ENCODE peak calls at places on chromosomes 1 and 21, in four cellular contexts. One of them, this sample, is unnamed.

GRCh38 chr1:205811660-205812059 is 1.3 kb downstream of the SLC41A1 start:
- DNase-seq in dorsolateral prefrontal cortex: peak
- DNase-seq in IMR-90: no peak
- DNase-seq in breast epithelium: no peak
- DNase-seq in this sample: no peak

GRCh38 chr1:204450461-204451257 is 39.0 kb upstream of the PPP1R15B start:
- DNase-seq in dorsolateral prefrontal cortex: no peak
- DNase-seq in IMR-90: no peak
- DNase-seq in breast epithelium: no peak
- DNase-seq in this sample: no peak

GRCh38 chr1:239912471-239912870 is 179.2 kb upstream of the FMN2 start:
- DNase-seq in dorsolateral prefrontal cortex: peak
- DNase-seq in IMR-90: peak
- DNase-seq in breast epithelium: no peak
- DNase-seq in this sample: no peak

GRCh38 chr1:68210027-68210426 is 22.3 kb downstream of the WLS start:
- DNase-seq in dorsolateral prefrontal cortex: no peak
- DNase-seq in IMR-90: no peak
- DNase-seq in breast epithelium: no peak
- DNase-seq in this sample: no peak

GRCh38 chr1:5140136-5140535 is 485.7 kb downstream of the AJAP1 start:
- DNase-seq in dorsolateral prefrontal cortex: no peak
- DNase-seq in IMR-90: no peak
- DNase-seq in breast epithelium: no peak
- DNase-seq in this sample: no peak

GRCh38 chr1:11746092-11746491 is 10.2 kb downstream of the AGTRAP start:
- DNase-seq in dorsolateral prefrontal cortex: no peak
- DNase-seq in IMR-90: peak
- DNase-seq in breast epithelium: no peak
- DNase-seq in this sample: no peak

GRCh38 chr1:91847851-91848250 is 38.1 kb downstream of the TGFBR3 start:
- DNase-seq in dorsolateral prefrontal cortex: no peak
- DNase-seq in IMR-90: no peak
- DNase-seq in breast epithelium: no peak
- DNase-seq in this sample: no peak

GRCh38 chr1:25556791-25557476 is 13.5 kb downstream of the LDLRAP1 start:
- DNase-seq in dorsolateral prefrontal cortex: no peak
- DNase-seq in IMR-90: peak
- DNase-seq in breast epithelium: no peak
- DNase-seq in this sample: no peak

GRCh38 chr1:243742814-243743213 is 107.2 kb downstream of the AKT3 start:
- DNase-seq in dorsolateral prefrontal cortex: no peak
- DNase-seq in IMR-90: peak
- DNase-seq in breast epithelium: no peak
- DNase-seq in this sample: no peak

GRCh38 chr1:39890880-39891279 is 7.6 kb upstream of the TRIT1 start:
- DNase-seq in dorsolateral prefrontal cortex: no peak
- DNase-seq in IMR-90: no peak
- DNase-seq in breast epithelium: no peak
- DNase-seq in this sample: no peak

GRCh38 chr1:184870319-184870718 is 104.0 kb downstream of the NIBAN1 start:
- DNase-seq in dorsolateral prefrontal cortex: no peak
- DNase-seq in IMR-90: no peak
- DNase-seq in breast epithelium: no peak
- DNase-seq in this sample: no peak

GRCh38 chr1:96370752-96371151 is 350.8 kb upstream of the PTBP2 start:
- DNase-seq in dorsolateral prefrontal cortex: no peak
- DNase-seq in IMR-90: peak
- DNase-seq in breast epithelium: no peak
- DNase-seq in this sample: no peak

GRCh38 chr21:25997788-25998611 is 172.6 kb downstream of the APP start:
- DNase-seq in dorsolateral prefrontal cortex: peak
- DNase-seq in IMR-90: no peak
- DNase-seq in breast epithelium: no peak
- DNase-seq in this sample: peak

GRCh38 chr21:25994758-25995163 is 175.8 kb downstream of the APP start:
- DNase-seq in dorsolateral prefrontal cortex: no peak
- DNase-seq in IMR-90: no peak
- DNase-seq in breast epithelium: no peak
- DNase-seq in this sample: no peak

GRCh38 chr21:25999935-26000582 is 170.5 kb downstream of the APP start:
- DNase-seq in dorsolateral prefrontal cortex: no peak
- DNase-seq in IMR-90: no peak
- DNase-seq in breast epithelium: no peak
- DNase-seq in this sample: no peak

GRCh38 chr21:25995283-25995682 is 175.3 kb downstream of the APP start:
- DNase-seq in dorsolateral prefrontal cortex: no peak
- DNase-seq in IMR-90: no peak
- DNase-seq in breast epithelium: no peak
- DNase-seq in this sample: no peak
- H3K27ac ChIP-seq in dorsolateral prefrontal cortex: peak
- H3K27ac ChIP-seq in IMR-90: no peak
- H3K27ac ChIP-seq in breast epithelium: no peak
- H3K27ac ChIP-seq in this sample: peak

DNA sequence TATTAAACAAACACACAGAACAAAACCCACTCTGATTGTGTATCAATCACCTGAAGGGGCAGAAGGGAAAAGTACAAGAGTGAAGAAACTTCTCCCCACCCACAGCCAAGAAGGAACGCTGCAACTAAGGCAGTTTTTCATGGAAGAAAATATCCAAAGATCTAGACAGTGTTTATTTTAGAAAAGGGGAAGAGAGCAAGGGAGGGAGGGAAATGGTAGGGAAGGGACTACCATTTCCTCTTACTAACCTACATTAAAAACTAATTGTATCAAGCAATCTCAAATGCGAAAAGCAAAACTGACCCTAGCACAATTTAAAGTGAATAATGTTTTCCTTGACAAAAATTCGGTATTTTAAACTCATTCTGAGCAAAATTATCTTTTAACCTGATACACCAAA is 3.5 kb downstream of the NRIP1 start:
- DNase-seq in dorsolateral prefrontal cortex: no peak
- DNase-seq in IMR-90: no peak
- DNase-seq in breast epithelium: no peak
- DNase-seq in this sample: no peak
- H3K27ac ChIP-seq in dorsolateral prefrontal cortex: no peak
- H3K27ac ChIP-seq in IMR-90: peak
- H3K27ac ChIP-seq in breast epithelium: peak
- H3K27ac ChIP-seq in this sample: no peak

GRCh38 chr1:176786274-176786673 is 323.3 kb downstream of the PAPPA2 start:
- DNase-seq in dorsolateral prefrontal cortex: no peak
- DNase-seq in IMR-90: no peak
- DNase-seq in breast epithelium: no peak
- DNase-seq in this sample: no peak
- H3K27ac ChIP-seq in dorsolateral prefrontal cortex: no peak
- H3K27ac ChIP-seq in IMR-90: no peak
- H3K27ac ChIP-seq in breast epithelium: no peak
- H3K27ac ChIP-seq in this sample: no peak

GRCh38 chr1:222757673-222758268 is 20.8 kb downstream of the FAM177B start:
- DNase-seq in dorsolateral prefrontal cortex: no peak
- DNase-seq in IMR-90: no peak
- DNase-seq in breast epithelium: no peak
- DNase-seq in this sample: no peak
- H3K27ac ChIP-seq in dorsolateral prefrontal cortex: no peak
- H3K27ac ChIP-seq in IMR-90: no peak
- H3K27ac ChIP-seq in breast epithelium: no peak
- H3K27ac ChIP-seq in this sample: no peak

GRCh38 chr1:74395492-74395891 is 116.9 kb downstream of the LRRC53 start:
- DNase-seq in dorsolateral prefrontal cortex: peak
- DNase-seq in IMR-90: peak
- DNase-seq in breast epithelium: no peak
- DNase-seq in this sample: no peak
- H3K27ac ChIP-seq in dorsolateral prefrontal cortex: no peak
- H3K27ac ChIP-seq in IMR-90: peak
- H3K27ac ChIP-seq in breast epithelium: no peak
- H3K27ac ChIP-seq in this sample: no peak

GRCh38 chr1:198165927-198166647 is 9.3 kb downstream of the NEK7 start:
- DNase-seq in dorsolateral prefrontal cortex: no peak
- DNase-seq in IMR-90: no peak
- DNase-seq in breast epithelium: no peak
- DNase-seq in this sample: no peak
- H3K27ac ChIP-seq in dorsolateral prefrontal cortex: no peak
- H3K27ac ChIP-seq in IMR-90: no peak
- H3K27ac ChIP-seq in breast epithelium: no peak
- H3K27ac ChIP-seq in this sample: no peak

GRCh38 chr1:235078927-235079381 is 49.7 kb downstream of the TOMM20 start:
- DNase-seq in dorsolateral prefrontal cortex: no peak
- DNase-seq in IMR-90: peak
- DNase-seq in breast epithelium: no peak
- DNase-seq in this sample: no peak
- H3K27ac ChIP-seq in dorsolateral prefrontal cortex: peak
- H3K27ac ChIP-seq in IMR-90: peak
- H3K27ac ChIP-seq in breast epithelium: peak
- H3K27ac ChIP-seq in this sample: no peak

DNA sequence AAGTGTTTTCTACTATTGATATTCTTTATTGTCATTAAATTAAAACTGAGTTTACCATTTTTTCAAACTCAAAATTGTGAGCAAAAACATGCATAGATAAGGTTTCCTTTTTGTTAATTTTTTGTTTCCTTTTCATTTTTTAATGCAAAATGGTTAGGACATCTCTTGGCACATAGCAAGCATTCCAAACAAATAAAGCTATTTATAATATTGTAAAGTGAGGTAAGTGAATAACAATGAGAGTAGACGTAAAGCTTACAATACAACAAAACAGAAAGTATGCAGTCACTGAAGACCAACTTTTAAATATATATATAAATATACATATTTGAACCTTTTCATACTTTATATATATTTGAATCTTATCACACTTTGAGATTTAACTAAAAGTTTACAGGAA is 67.4 kb upstream of the SAMSN1 start:
- DNase-seq in dorsolateral prefrontal cortex: no peak
- DNase-seq in IMR-90: no peak
- DNase-seq in breast epithelium: no peak
- DNase-seq in this sample: no peak
- H3K27ac ChIP-seq in dorsolateral prefrontal cortex: no peak
- H3K27ac ChIP-seq in IMR-90: no peak
- H3K27ac ChIP-seq in breast epithelium: no peak
- H3K27ac ChIP-seq in this sample: no peak